ENCODE peak calls at places on chromosomes 5 and 9, in nine cellular contexts. One of them, this sample, is unnamed.

GRCh38 chr5:100260968-100261367 is 274.2 kb upstream of the FAM174A start:
- DNase-seq in K562: no peak
- DNase-seq in GM23338: no peak
- DNase-seq in spleen: no peak
- DNase-seq in SK-N-SH: no peak
- DNase-seq in transverse colon: no peak
- DNase-seq in H1: no peak
- DNase-seq in HepG2: no peak
- DNase-seq in SK-N-MC: no peak
- DNase-seq in this sample: no peak

GRCh38 chr9:21317956-21318923 is 13.1 kb upstream of the IFNA5 start:
- DNase-seq in transverse colon: peak
- DNase-seq in spleen: no peak
- DNase-seq in K562: no peak
- DNase-seq in SK-N-SH: peak
- DNase-seq in GM23338: peak
- DNase-seq in H1: no peak
- DNase-seq in HepG2: peak
- DNase-seq in SK-N-MC: no peak
- DNase-seq in this sample: peak

GRCh38 chr9:75069171-75069570 is 18.8 kb downstream of the NMRK1 start:
- DNase-seq in HepG2: no peak
- DNase-seq in transverse colon: no peak
- DNase-seq in SK-N-MC: no peak
- DNase-seq in SK-N-SH: no peak
- DNase-seq in GM23338: no peak
- DNase-seq in K562: no peak
- DNase-seq in H1: no peak
- DNase-seq in spleen: no peak
- DNase-seq in this sample: no peak

GRCh38 chr5:83377131-83377865 is 94.2 kb upstream of the VCAN start:
- DNase-seq in transverse colon: no peak
- DNase-seq in SK-N-MC: no peak
- DNase-seq in HepG2: no peak
- DNase-seq in K562: no peak
- DNase-seq in GM23338: no peak
- DNase-seq in SK-N-SH: no peak
- DNase-seq in H1: no peak
- DNase-seq in spleen: no peak
- DNase-seq in this sample: no peak

GRCh38 chr5:15791859-15792258 is 291.9 kb downstream of the FBXL7 start:
- DNase-seq in H1: no peak
- DNase-seq in transverse colon: no peak
- DNase-seq in SK-N-SH: no peak
- DNase-seq in SK-N-MC: no peak
- DNase-seq in HepG2: no peak
- DNase-seq in spleen: no peak
- DNase-seq in GM23338: no peak
- DNase-seq in K562: no peak
- DNase-seq in this sample: no peak

GRCh38 chr5:172603425-172603824 is 37.6 kb upstream of the NEURL1B start:
- DNase-seq in K562: no peak
- DNase-seq in SK-N-MC: no peak
- DNase-seq in transverse colon: no peak
- DNase-seq in H1: no peak
- DNase-seq in SK-N-SH: no peak
- DNase-seq in spleen: peak
- DNase-seq in HepG2: no peak
- DNase-seq in GM23338: no peak
- DNase-seq in this sample: no peak

GRCh38 chr5:33319841-33320240 is 120.9 kb upstream of the TARS1 start:
- DNase-seq in HepG2: no peak
- DNase-seq in SK-N-SH: no peak
- DNase-seq in GM23338: no peak
- DNase-seq in SK-N-MC: no peak
- DNase-seq in transverse colon: no peak
- DNase-seq in K562: no peak
- DNase-seq in H1: no peak
- DNase-seq in spleen: no peak
- DNase-seq in this sample: peak

GRCh38 chr9:87592554-87593394 is 95.1 kb downstream of the DAPK1 start:
- DNase-seq in GM23338: no peak
- DNase-seq in HepG2: no peak
- DNase-seq in transverse colon: peak
- DNase-seq in H1: no peak
- DNase-seq in spleen: no peak
- DNase-seq in SK-N-MC: no peak
- DNase-seq in SK-N-SH: no peak
- DNase-seq in K562: peak
- DNase-seq in this sample: no peak

GRCh38 chr5:154857091-154857533 is 1.3 kb upstream of the CNOT8 start:
- DNase-seq in HepG2: no peak
- DNase-seq in transverse colon: peak
- DNase-seq in H1: no peak
- DNase-seq in GM23338: peak
- DNase-seq in K562: no peak
- DNase-seq in spleen: no peak
- DNase-seq in SK-N-SH: no peak
- DNase-seq in SK-N-MC: peak
- DNase-seq in this sample: no peak

GRCh38 chr5:158821321-158821720 is 278.4 kb downstream of the EBF1 start:
- DNase-seq in HepG2: no peak
- DNase-seq in transverse colon: no peak
- DNase-seq in spleen: no peak
- DNase-seq in GM23338: no peak
- DNase-seq in K562: no peak
- DNase-seq in SK-N-MC: no peak
- DNase-seq in H1: no peak
- DNase-seq in SK-N-SH: no peak
- DNase-seq in this sample: no peak
- H3K27ac ChIP-seq in HepG2: no peak
- H3K27ac ChIP-seq in transverse colon: no peak
- H3K27ac ChIP-seq in spleen: peak
- H3K27ac ChIP-seq in GM23338: no peak
- H3K27ac ChIP-seq in K562: no peak
- H3K27ac ChIP-seq in SK-N-MC: no peak
- H3K27ac ChIP-seq in H1: no peak
- H3K27ac ChIP-seq in SK-N-SH: no peak
- H3K27ac ChIP-seq in this sample: no peak

GRCh38 chr9:19812194-19812593 is 23.4 kb upstream of the SLC24A2 start:
- DNase-seq in GM23338: no peak
- DNase-seq in SK-N-SH: no peak
- DNase-seq in spleen: no peak
- DNase-seq in HepG2: no peak
- DNase-seq in K562: no peak
- DNase-seq in transverse colon: no peak
- DNase-seq in H1: no peak
- DNase-seq in SK-N-MC: no peak
- DNase-seq in this sample: no peak

DNA sequence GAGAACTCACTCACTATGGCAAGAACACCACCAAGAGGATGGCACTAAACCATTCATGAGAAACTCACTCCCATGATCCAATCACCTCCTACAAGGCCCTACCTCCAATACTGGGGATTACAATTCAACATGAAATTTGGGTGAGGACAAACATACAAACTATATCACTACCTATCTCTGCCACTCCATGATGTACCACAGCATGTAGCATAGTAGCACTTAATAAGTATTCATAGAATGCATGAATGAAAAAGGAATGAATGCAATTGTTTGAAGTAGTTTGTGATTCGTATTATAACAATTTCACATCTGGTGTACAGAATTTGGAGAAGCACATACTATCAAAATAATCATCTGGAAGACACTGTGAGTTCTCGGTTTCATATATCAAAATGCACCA is 27.9 kb upstream of the SLC24A2 start:
- DNase-seq in spleen: no peak
- DNase-seq in K562: no peak
- DNase-seq in GM23338: no peak
- DNase-seq in HepG2: no peak
- DNase-seq in SK-N-SH: no peak
- DNase-seq in SK-N-MC: no peak
- DNase-seq in H1: no peak
- DNase-seq in transverse colon: no peak
- DNase-seq in this sample: no peak
- TF ChIP-seq POLR2AphosphoS5 in spleen: no peak
- TF ChIP-seq POLR2AphosphoS5 in K562: no peak
- TF ChIP-seq POLR2AphosphoS5 in GM23338: no peak
- TF ChIP-seq POLR2AphosphoS5 in HepG2: no peak
- TF ChIP-seq POLR2AphosphoS5 in SK-N-SH: no peak
- TF ChIP-seq POLR2AphosphoS5 in SK-N-MC: no peak
- TF ChIP-seq POLR2AphosphoS5 in H1: no peak
- TF ChIP-seq POLR2AphosphoS5 in transverse colon: no peak
- TF ChIP-seq POLR2AphosphoS5 in this sample: no peak

GRCh38 chr5:137587952-137588351 is 88.8 kb upstream of the SPOCK1 start:
- DNase-seq in SK-N-MC: no peak
- DNase-seq in HepG2: no peak
- DNase-seq in H1: no peak
- DNase-seq in SK-N-SH: no peak
- DNase-seq in K562: no peak
- DNase-seq in GM23338: no peak
- DNase-seq in spleen: no peak
- DNase-seq in transverse colon: no peak
- DNase-seq in this sample: no peak

GRCh38 chr5:137592317-137592716 is 93.2 kb upstream of the SPOCK1 start:
- DNase-seq in spleen: no peak
- DNase-seq in HepG2: no peak
- DNase-seq in H1: no peak
- DNase-seq in transverse colon: no peak
- DNase-seq in GM23338: no peak
- DNase-seq in SK-N-MC: no peak
- DNase-seq in K562: no peak
- DNase-seq in SK-N-SH: no peak
- DNase-seq in this sample: no peak

GRCh38 chr5:137594717-137595116 is 95.6 kb upstream of the SPOCK1 start:
- DNase-seq in SK-N-SH: no peak
- DNase-seq in HepG2: no peak
- DNase-seq in K562: no peak
- DNase-seq in SK-N-MC: no peak
- DNase-seq in GM23338: peak
- DNase-seq in transverse colon: no peak
- DNase-seq in H1: no peak
- DNase-seq in spleen: no peak
- DNase-seq in this sample: no peak

DNA sequence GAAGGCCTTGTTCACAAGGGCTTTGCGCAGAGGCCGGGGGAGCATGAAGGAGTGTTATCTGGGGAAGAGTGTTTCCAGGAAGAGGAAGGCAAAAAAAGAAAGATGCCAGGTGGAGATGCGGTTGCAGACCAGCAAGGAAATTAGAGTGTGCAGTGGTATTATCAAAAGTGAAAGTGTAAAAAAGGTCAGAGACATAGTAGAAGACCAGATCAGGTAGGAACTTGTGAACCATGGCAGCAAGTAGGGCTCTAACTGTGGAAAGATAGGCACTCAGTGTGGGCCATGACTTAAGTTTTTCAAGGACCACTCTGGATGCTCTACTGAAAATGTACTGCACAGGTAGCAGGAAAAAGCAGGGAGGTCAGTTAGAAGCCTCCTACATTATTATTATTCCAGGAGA is 90.1 kb upstream of the SPOCK1 start:
- DNase-seq in K562: no peak
- DNase-seq in SK-N-MC: no peak
- DNase-seq in HepG2: no peak
- DNase-seq in spleen: no peak
- DNase-seq in SK-N-SH: no peak
- DNase-seq in GM23338: no peak
- DNase-seq in transverse colon: no peak
- DNase-seq in H1: no peak
- DNase-seq in this sample: no peak
- H3K27ac ChIP-seq in K562: no peak
- H3K27ac ChIP-seq in SK-N-MC: no peak
- H3K27ac ChIP-seq in HepG2: no peak
- H3K27ac ChIP-seq in spleen: no peak
- H3K27ac ChIP-seq in SK-N-SH: no peak
- H3K27ac ChIP-seq in GM23338: no peak
- H3K27ac ChIP-seq in transverse colon: no peak
- H3K27ac ChIP-seq in H1: no peak
- H3K27ac ChIP-seq in this sample: no peak

DNA sequence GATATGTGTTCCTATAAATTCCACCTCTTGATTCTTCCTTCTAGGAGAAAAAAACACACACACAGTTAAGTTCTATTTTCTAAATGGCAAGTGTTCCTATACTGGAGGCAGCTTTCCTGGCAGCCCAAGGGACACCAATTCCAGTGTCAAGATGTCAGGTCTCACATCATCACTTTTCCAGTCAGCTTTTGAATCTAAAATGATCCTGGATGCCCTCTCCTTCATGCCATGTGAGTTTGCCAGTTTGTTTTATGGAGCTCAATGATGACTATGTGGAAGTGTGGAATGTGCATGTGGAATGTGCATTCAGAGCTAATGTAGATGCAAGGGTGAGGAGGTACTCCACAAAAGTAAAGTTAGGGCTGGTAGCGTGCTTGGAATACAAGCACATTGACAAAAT is 269.3 kb upstream of the NMUR2 start:
- DNase-seq in HepG2: no peak
- DNase-seq in transverse colon: no peak
- DNase-seq in H1: no peak
- DNase-seq in SK-N-MC: no peak
- DNase-seq in GM23338: no peak
- DNase-seq in K562: no peak
- DNase-seq in SK-N-SH: no peak
- DNase-seq in spleen: no peak
- DNase-seq in this sample: no peak
- TF ChIP-seq POLR2AphosphoS5 in HepG2: no peak
- TF ChIP-seq POLR2AphosphoS5 in transverse colon: no peak
- TF ChIP-seq POLR2AphosphoS5 in H1: no peak
- TF ChIP-seq POLR2AphosphoS5 in SK-N-MC: no peak
- TF ChIP-seq POLR2AphosphoS5 in GM23338: no peak
- TF ChIP-seq POLR2AphosphoS5 in K562: no peak
- TF ChIP-seq POLR2AphosphoS5 in SK-N-SH: no peak
- TF ChIP-seq POLR2AphosphoS5 in spleen: no peak
- TF ChIP-seq POLR2AphosphoS5 in this sample: no peak

DNA sequence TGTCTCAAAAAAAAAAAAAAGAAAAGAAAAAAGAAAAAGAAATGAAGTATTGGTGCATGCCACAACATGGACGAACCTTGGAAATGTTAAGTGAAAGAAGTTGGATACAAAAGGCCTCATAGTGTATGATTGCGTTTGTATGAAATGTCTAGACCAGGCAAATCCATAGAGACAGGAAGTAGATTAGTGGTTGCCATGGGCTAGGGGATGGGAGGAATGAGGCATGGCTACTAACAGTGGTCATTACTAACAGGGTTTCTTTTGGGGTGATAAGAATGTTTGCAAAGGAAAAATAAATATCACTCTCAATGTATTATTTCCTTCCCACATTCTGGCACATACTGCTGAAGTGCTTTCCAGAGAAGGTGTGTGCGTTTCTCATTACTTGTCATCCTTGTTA is 44.1 kb downstream of the UGCG start:
- DNase-seq in K562: no peak
- DNase-seq in H1: no peak
- DNase-seq in spleen: no peak
- DNase-seq in transverse colon: no peak
- DNase-seq in SK-N-MC: no peak
- DNase-seq in SK-N-SH: no peak
- DNase-seq in GM23338: no peak
- DNase-seq in HepG2: no peak
- DNase-seq in this sample: peak
- H3K27ac ChIP-seq in K562: no peak
- H3K27ac ChIP-seq in H1: no peak
- H3K27ac ChIP-seq in spleen: no peak
- H3K27ac ChIP-seq in transverse colon: no peak
- H3K27ac ChIP-seq in SK-N-MC: no peak
- H3K27ac ChIP-seq in SK-N-SH: no peak
- H3K27ac ChIP-seq in GM23338: no peak
- H3K27ac ChIP-seq in HepG2: no peak
- H3K27ac ChIP-seq in this sample: no peak

This sample was measured in endothelial cell of umbilical vein.